ENCODE peak calls at places on chromosomes 2 and 18, in six cellular contexts. D is HepG2, T is sigmoid colon, A is suprapubic skin, H is stomach, E is K562. B is an unnamed sample.
A peak's percentile ranks its signal among the peaks of the same experiment; 100 is the strongest.

GRCh38 chr2:184692137-184692734 is 93.9 kb downstream of the ZNF804A start:
- DNase-seq in D (no peak), T (no peak), A (no peak), H (no peak), E (no peak), B (no peak)

GRCh38 chr2:5981241-5982055 is 289.3 kb downstream of the SOX11 start:
- DNase-seq in D (no peak), T (no peak), A (no peak), H (no peak), E (no peak), B (no peak)

GRCh38 chr18:77405096-77405495 is 155.4 kb downstream of the GALR1 start:
- DNase-seq in D (no peak), T (no peak), A (no peak), H (no peak), E (no peak), B (no peak)

GRCh38 chr2:205743982-205744644 is 61.8 kb downstream of the NRP2 start:
- DNase-seq in D (no peak), T (no peak), A (no peak), H (no peak), E (no peak), B (no peak)

GRCh38 chr18:12079504-12080237 is 14.0 kb upstream of the ANKRD62 start:
- DNase-seq in D (peak; percentile 57), T (no peak), A (no peak), H (no peak), E (no peak), B (no peak)

GRCh38 chr18:74040459-74041332 is 106.9 kb downstream of the FBXO15 start:
- DNase-seq in D (peak; percentile 28), T (no peak), A (no peak), H (peak; percentile 57), E (peak; percentile 52), B (no peak)

GRCh38 chr2:182187130-182187529 is 201.5 kb downstream of the PPP1R1C start:
- DNase-seq in D (no peak), T (no peak), A (no peak), H (no peak), E (no peak), B (no peak)

GRCh38 chr2:200380833-200381542 is 74.5 kb downstream of the SPATS2L start:
- DNase-seq in D (no peak), T (no peak), A (no peak), H (no peak), E (peak; percentile 53), B (no peak)

GRCh38 chr2:128277961-128278681 is 40.5 kb downstream of the HS6ST1 start:
- DNase-seq in D (no peak), T (peak; percentile 60), A (peak; percentile 55), H (no peak), E (no peak), B (no peak)

GRCh38 chr18:57797209-57797651 is 5.9 kb downstream of the ATP8B1 start:
- DNase-seq in D (peak; percentile 93), T (no peak), A (no peak), H (peak; percentile 83), E (no peak), B (no peak)

GRCh38 chr2:16607306-16607705 is 58.3 kb downstream of the CYRIA start:
- DNase-seq in D (no peak), T (no peak), A (no peak), H (no peak), E (no peak), B (no peak)

GRCh38 chr2:10221443-10221842 is 81.3 kb upstream of the HPCAL1 start:
- DNase-seq in D (no peak), T (no peak), A (no peak), H (no peak), E (no peak), B (no peak)

GRCh38 chr18:62485684-62486083 is 37.1 kb upstream of the ZCCHC2 start:
- DNase-seq in D (peak; percentile 40), T (no peak), A (no peak), H (peak; percentile 42), E (peak; percentile 70), B (no peak)
- TF ChIP-seq EP300 in D (no peak), T (no peak), A (no peak), H (no peak), E (peak; percentile 63), B (no peak)

GRCh38 chr2:37676274-37676673 is 4.8 kb upstream of the CDC42EP3 start:
- DNase-seq in D (no peak), T (no peak), A (no peak), H (no peak), E (no peak), B (no peak)
- TF ChIP-seq EP300 in D (no peak), T (no peak), A (no peak), H (no peak), E (no peak), B (no peak)

GRCh38 chr18:33983126-33983525 is 241.6 kb downstream of the NOL4 start:
- DNase-seq in D (no peak), T (no peak), A (no peak), H (no peak), E (no peak), B (no peak)

DNA sequence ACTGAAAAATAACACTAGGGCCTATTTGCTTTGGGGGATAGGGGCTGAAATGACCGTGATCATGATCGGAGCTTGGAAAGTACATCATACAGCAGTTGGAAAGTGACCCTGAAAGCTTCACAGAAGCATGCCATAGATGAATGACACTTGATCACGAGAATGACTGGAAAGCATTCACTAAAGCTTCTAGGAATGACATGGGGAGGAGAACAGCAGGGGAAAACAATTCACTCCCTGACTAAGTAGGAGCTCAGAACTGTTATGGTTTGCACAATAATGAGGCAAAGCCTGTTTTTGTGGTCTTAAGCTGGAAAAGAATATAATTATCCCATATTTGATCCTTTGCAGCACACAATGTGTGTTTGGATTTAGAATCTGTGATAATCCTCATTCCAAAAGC is 237.5 kb downstream of the NOL4 start:
- DNase-seq in D (no peak), T (no peak), A (no peak), H (no peak), E (no peak), B (no peak)
- TF ChIP-seq EP300 in D (no peak), T (no peak), A (no peak), H (no peak), E (no peak), B (no peak)

GRCh38 chr2:222136106-222136630 is 162.6 kb downstream of the PAX3 start:
- DNase-seq in D (no peak), T (no peak), A (no peak), H (no peak), E (no peak), B (no peak)

GRCh38 chr2:222146488-222146887 is 152.3 kb downstream of the PAX3 start:
- DNase-seq in D (no peak), T (no peak), A (no peak), H (no peak), E (no peak), B (no peak)

DNA sequence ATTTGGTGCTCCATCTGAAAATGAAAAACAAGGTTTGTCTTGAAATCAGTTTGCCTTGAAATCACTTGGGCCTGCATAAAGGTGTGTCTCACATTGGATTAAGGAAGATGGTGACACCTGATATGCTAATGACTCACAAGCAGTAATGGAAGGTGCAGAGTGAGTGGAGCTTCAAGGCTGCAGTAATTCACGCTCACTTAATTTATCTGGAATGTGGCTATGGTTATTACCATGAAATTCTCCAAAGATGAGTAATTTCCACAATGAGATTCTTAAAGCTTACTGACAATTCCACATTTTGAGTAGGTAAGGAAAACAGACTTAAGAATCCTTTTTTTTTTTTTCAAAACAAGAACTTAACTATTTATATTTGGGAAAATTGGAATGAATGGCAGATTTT is 156.8 kb downstream of the PAX3 start:
- DNase-seq in D (no peak), T (no peak), A (no peak), H (no peak), E (no peak), B (no peak)
- TF ChIP-seq EP300 in D (no peak), T (no peak), A (no peak), H (no peak), E (no peak), B (no peak)

DNA sequence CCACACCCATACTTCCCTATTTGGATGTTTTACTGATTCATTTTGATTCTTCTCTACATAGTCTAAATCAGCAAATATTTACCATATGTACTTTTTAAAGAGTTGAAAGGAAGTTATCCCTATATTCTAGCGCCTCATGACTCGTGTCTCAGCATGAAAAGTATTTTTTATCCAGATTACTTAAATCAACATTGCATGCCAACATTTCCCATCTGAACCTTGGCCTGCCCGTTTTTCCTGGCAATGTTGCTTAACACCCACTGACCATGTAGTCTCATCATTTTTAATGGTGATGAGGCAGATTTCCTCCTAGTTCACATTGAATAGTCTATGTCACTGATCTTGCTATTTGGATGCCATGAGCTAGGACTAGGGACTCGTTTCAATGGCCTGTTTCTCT is 13.2 kb upstream of the SCYGR5 start:
- DNase-seq in D (peak; percentile 84), T (no peak), A (no peak), H (no peak), E (no peak), B (no peak)
- TF ChIP-seq EP300 in D (peak; percentile 44), T (no peak), A (no peak), H (no peak), E (no peak), B (no peak)